ENCODE peak calls at places on chromosome 9, in seven cellular contexts. F is aorta; V is PC-3; H is effector memory CD4-positive, alpha-beta T cell; I is CD4-positive, CD25-positive, alpha-beta regulatory T cell; C is mammary epithelial cell; J is HCT116. L is an unnamed sample.

GRCh38 chr9:10785255-10785654 is 172.5 kb upstream of the PTPRD start:
- DNase-seq in V (no peak), I (no peak), F (no peak), C (no peak), H (no peak), J (no peak), L (no peak)

GRCh38 chr9:114588150-114588663 is 638 bp downstream of the ATP6V1G1 start:
- DNase-seq in I (no peak), H (no peak), C (peak), J (no peak), F (no peak), V (no peak), L (peak)

GRCh38 chr9:27353405-27354229 is 56.7 kb upstream of the EQTN start:
- DNase-seq in I (no peak), H (no peak), C (no peak), J (no peak), F (peak), V (no peak), L (no peak)

GRCh38 chr9:90893706-90894105 is 92.1 kb downstream of the SYK start:
- DNase-seq in F (no peak), C (no peak), H (no peak), I (no peak), V (no peak), J (no peak), L (no peak)

GRCh38 chr9:116697887-116698286 is 10.8 kb downstream of the TRIM32 start:
- DNase-seq in C (no peak), F (no peak), V (no peak), J (no peak), I (no peak), H (no peak), L (no peak)

GRCh38 chr9:5890641-5891040 is at the start of gene MLANA:
- DNase-seq in C (no peak), I (no peak), F (no peak), V (no peak), H (no peak), J (no peak), L (no peak)

GRCh38 chr9:33170464-33171156 is 3.5 kb upstream of the B4GALT1 start:
- DNase-seq in V (peak), C (no peak), F (peak), I (no peak), H (no peak), J (peak), L (peak)

GRCh38 chr9:126696764-126697145 is 83.0 kb downstream of the LMX1B start:
- DNase-seq in J (no peak), I (no peak), F (peak), H (no peak), V (no peak), C (no peak), L (no peak)

GRCh38 chr9:8447618-8448017 is 648.0 kb upstream of the DMAC1 start:
- DNase-seq in V (no peak), F (no peak), H (no peak), J (no peak), C (no peak), I (no peak), L (no peak)

GRCh38 chr9:134623408-134624066 is 18.1 kb upstream of the COL5A1 start:
- DNase-seq in I (no peak), H (no peak), C (no peak), J (no peak), V (no peak), F (peak), L (no peak)

GRCh38 chr9:114309096-114309495 is 13.8 kb upstream of the ORM1 start:
- DNase-seq in C (no peak), J (no peak), H (no peak), I (no peak), V (no peak), F (no peak), L (no peak)

GRCh38 chr9:103867886-103868285 is 226.2 kb upstream of the SMC2 start:
- DNase-seq in V (no peak), C (peak), F (no peak), H (no peak), J (no peak), I (no peak), L (no peak)

GRCh38 chr9:81145331-81145963 is 543.9 kb downstream of the TLE1 start:
- DNase-seq in C (no peak), H (no peak), F (no peak), I (no peak), V (no peak), J (no peak), L (no peak)

GRCh38 chr9:136939996-136940525 is 4.5 kb downstream of the FBXW5 start:
- DNase-seq in I (no peak), J (no peak), F (no peak), C (no peak), H (no peak), V (no peak), L (no peak)

GRCh38 chr9:128115187-128116103 is 12.1 kb downstream of the PTGES2 start:
- DNase-seq in J (no peak), H (no peak), V (no peak), F (peak), C (no peak), I (no peak), L (no peak)

GRCh38 chr9:7360513-7360912 is 439.1 kb downstream of the DMAC1 start:
- DNase-seq in V (no peak), C (no peak), J (no peak), H (no peak), I (no peak), F (no peak), L (no peak)

GRCh38 chr9:120735009-120735408 is 20.7 kb upstream of the MEGF9 start:
- DNase-seq in F (no peak), V (no peak), I (no peak), H (no peak), C (no peak), J (no peak), L (no peak)

GRCh38 chr9:17986595-17986994 is 407.7 kb downstream of the SH3GL2 start:
- DNase-seq in F (no peak), C (no peak), I (no peak), H (no peak), V (no peak), J (no peak), L (no peak)

GRCh38 chr9:136220017-136220729 is 15.2 kb upstream of the LHX3 start:
- DNase-seq in F (no peak), C (peak), I (no peak), V (peak), H (no peak), J (no peak), L (no peak)

GRCh38 chr9:15786616-15787015 is 233.8 kb downstream of the CCDC171 start:
- DNase-seq in I (no peak), J (no peak), F (no peak), C (no peak), H (no peak), V (no peak), L (no peak)

GRCh38 chr9:135244271-135244691 is 156.8 kb downstream of the OLFM1 start:
- DNase-seq in H (no peak), F (peak), C (no peak), J (no peak), I (no peak), V (no peak), L (no peak)

GRCh38 chr9:111106202-111106601 is 67.9 kb upstream of the LPAR1 start:
- DNase-seq in H (no peak), C (no peak), F (no peak), J (no peak), V (no peak), I (no peak), L (no peak)

GRCh38 chr9:35510745-35511428 is 21.0 kb downstream of the RUSC2 start:
- DNase-seq in C (peak), I (no peak), J (peak), F (peak), V (peak), H (no peak), L (no peak)

GRCh38 chr9:133353548-133353947 is 2.7 kb downstream of the SURF1 start:
- DNase-seq in V (no peak), H (no peak), F (no peak), I (no peak), C (no peak), J (no peak), L (no peak)

GRCh38 chr9:77712533-77713130 is 64.5 kb upstream of the GNA14 start:
- DNase-seq in I (no peak), C (peak), H (no peak), J (no peak), V (peak), F (no peak), L (no peak)
- H3K27ac ChIP-seq in I (no peak), C (no peak), H (no peak), J (no peak), V (no peak), F (no peak), L (no peak)

GRCh38 chr9:109320338-109320733 is 523 bp downstream of the EPB41L4B start:
- DNase-seq in J (no peak), V (peak), H (no peak), C (no peak), I (no peak), F (no peak), L (no peak)
- H3K4me3 ChIP-seq in J (no peak), V (no peak), H (no peak), C (peak), I (no peak), F (peak), L (no peak)

GRCh38 chr9:93048706-93049448 is 9.6 kb upstream of the SUSD3 start:
- DNase-seq in J (no peak), H (no peak), V (no peak), I (no peak), C (no peak), F (no peak), L (no peak)

GRCh38 chr9:93054758-93055704 is 3.5 kb upstream of the SUSD3 start:
- DNase-seq in V (no peak), F (no peak), I (no peak), C (no peak), J (no peak), H (no peak), L (no peak)

GRCh38 chr9:93049491-93049890 is 9.0 kb upstream of the SUSD3 start:
- DNase-seq in C (no peak), V (no peak), J (no peak), F (no peak), H (no peak), I (no peak), L (no peak)

GRCh38 chr9:93053781-93054331 is 4.6 kb upstream of the SUSD3 start:
- DNase-seq in C (no peak), F (no peak), H (no peak), V (no peak), J (no peak), I (no peak), L (no peak)

GRCh38 chr9:93052791-93053540 is 5.5 kb upstream of the SUSD3 start:
- DNase-seq in V (no peak), I (no peak), F (no peak), C (no peak), H (no peak), J (no peak), L (no peak)
- H3K27ac ChIP-seq in V (no peak), I (no peak), F (peak), C (no peak), H (no peak), J (no peak), L (no peak)

DNA sequence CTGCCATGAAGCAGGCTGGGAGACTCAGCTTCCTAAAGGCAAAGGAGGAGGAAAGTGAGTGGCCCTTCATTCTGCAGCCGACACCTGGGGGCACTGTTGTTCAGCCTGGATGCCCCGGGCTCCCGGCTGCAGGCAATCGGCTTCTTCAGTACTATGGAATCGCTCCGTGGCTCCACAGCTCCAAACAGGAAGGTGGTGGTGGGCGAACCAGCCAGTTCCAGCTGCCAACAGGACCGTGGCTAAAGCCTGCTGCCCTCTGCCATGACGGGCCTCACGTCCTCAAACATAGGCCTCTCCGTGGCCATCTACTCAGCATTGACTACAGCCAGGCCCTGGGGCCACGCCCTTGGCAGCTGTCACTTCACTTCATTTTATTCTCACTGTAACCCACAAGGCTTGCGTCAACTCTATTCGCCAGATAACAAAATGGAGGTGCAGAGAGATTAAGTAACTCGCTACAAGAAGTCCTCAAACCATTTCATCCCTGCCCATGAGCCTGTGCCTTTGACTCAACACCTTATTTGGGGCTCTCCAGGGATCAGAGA is 38.1 kb downstream of the PAX5 start:
- DNase-seq in J (peak), F (peak), V (peak), I (peak), H (no peak), C (peak), L (peak)
- H3K4me3 ChIP-seq in J (peak), F (no peak), V (peak), I (no peak), H (no peak), C (no peak), L (no peak)

GRCh38 chr9:3931996-3932906 is 367.6 kb downstream of the GLIS3 start:
- DNase-seq in I (no peak), J (no peak), C (peak), V (peak), F (no peak), H (no peak), L (no peak)
- H3K27ac ChIP-seq in I (no peak), J (no peak), C (peak), V (peak), F (no peak), H (no peak), L (no peak)

L was measured in naive thymus-derived CD4-positive, alpha-beta T cell.